ENCODE peak calls at places on chromosomes 11 and 22, in nine cellular contexts. C is NCI-H774; J is stimulated activated CD4-positive, alpha-beta T cell treated with anti-CD3 and anti-CD28 coated beads, Interleukin-2, amount 100 ng/mL, for 48 hours; Z is activated CD8-positive, alpha-beta T cell treated with anti-CD3 and anti-CD28 coated beads for 36 hours; M is LoVo; U is activated CD4-positive, alpha-beta T cell treated with anti-CD3 and anti-CD28 coated beads, Interleukin-2, amount 50 U/mL, for 1 hour; T is ELF-1; E is Calu3; K is activated T-helper 1 cell treated with anti-CD3 and anti-CD28 coated beads, Interleukin-12 subunit alpha, Interleukin-12 subunit beta, Interleukin-2, Interleukin-4 antibody, amounts not matched to agents 30 ng/mL and 10 ng/mL and 1 ng/mL, durations not matched to agents 14 hours and 24 hours and 36 hours. D is an unnamed sample.

GRCh38 chr11:134915212-134915611 is 503.2 kb upstream of the B3GAT1 start:
- DNase-seq in E (no peak), M (no peak), Z (no peak), C (no peak), U (no peak), J (no peak), K (no peak), T (no peak), D (no peak)

GRCh38 chr11:112977620-112978212 is 16.5 kb downstream of the NCAM1 start:
- DNase-seq in T (no peak), M (no peak), Z (no peak), E (no peak), K (no peak), J (no peak), U (no peak), C (peak), D (no peak)

GRCh38 chr11:6219359-6219758 is 14.0 kb downstream of the C11orf42 start:
- DNase-seq in T (no peak), U (no peak), M (peak), K (no peak), E (no peak), C (no peak), J (no peak), Z (no peak), D (no peak)

GRCh38 chr11:105177658-105178057 is 38.1 kb upstream of the CARD18 start:
- DNase-seq in M (no peak), U (no peak), E (no peak), C (no peak), K (no peak), Z (no peak), T (no peak), J (no peak), D (no peak)

GRCh38 chr22:27201741-27202140 is 544.4 kb downstream of the MIAT start:
- DNase-seq in Z (no peak), U (no peak), J (no peak), E (no peak), K (no peak), T (no peak), M (no peak), C (no peak), D (no peak)

GRCh38 chr11:10990637-10991036 is 132.8 kb upstream of the ZBED5 start:
- DNase-seq in Z (no peak), E (peak), M (peak), K (no peak), J (no peak), U (no peak), T (no peak), C (no peak), D (no peak)

GRCh38 chr22:44181033-44181911 is 547 bp downstream of the PARVG start:
- DNase-seq in U (peak), Z (peak), M (no peak), J (peak), K (peak), E (no peak), T (no peak), C (no peak), D (no peak)

GRCh38 chr11:65063532-65063931 is 5.2 kb upstream of the NAALADL1 start:
- DNase-seq in U (no peak), E (no peak), K (no peak), T (no peak), J (no peak), M (no peak), Z (no peak), C (no peak), D (no peak)

GRCh38 chr11:11786771-11787170 is 55.0 kb upstream of the USP47 start:
- DNase-seq in Z (no peak), K (no peak), J (no peak), T (peak), E (peak), U (no peak), M (no peak), C (no peak), D (no peak)

GRCh38 chr11:69985654-69986420 is 92.3 kb upstream of the ANO1 start:
- DNase-seq in M (no peak), U (no peak), T (no peak), K (no peak), E (peak), J (no peak), Z (no peak), C (no peak), D (no peak)

GRCh38 chr11:61489833-61490585 is 18.5 kb upstream of the LRRC10B start:
- DNase-seq in U (no peak), J (no peak), E (no peak), Z (no peak), K (no peak), T (peak), C (no peak), M (no peak), D (no peak)

D was measured in progenitor cell of endocrine pancreas.